ENCODE peak calls at places on chromosomes 7 and 10, in four cellular contexts. Y is stimulated activated naive CD8-positive, alpha-beta T cell treated with anti-CD3 and anti-CD28 coated beads, Interleukin-15, Interleukin-2, amounts not matched to agents 100 U/mL and 50 U/mL, for 24 hours; E is EL; V is NCI-H345. R is an unnamed sample.

GRCh38 chr10:46234026-46234425 is 52.8 kb upstream of the ANTXRL start:
- DNase-seq in Y (no peak), E (no peak), V (no peak), R (peak)

GRCh38 chr10:103481974-103482531 is 3.0 kb upstream of the CALHM3 start:
- DNase-seq in E (peak), V (peak), Y (no peak), R (no peak)

GRCh38 chr7:47225387-47226170 is 356.3 kb downstream of the TNS3 start:
- DNase-seq in V (no peak), E (no peak), Y (no peak), R (no peak)

GRCh38 chr7:128404826-128405344 is 4.9 kb downstream of the IMPDH1 start:
- DNase-seq in Y (peak), E (peak), V (no peak), R (no peak)

GRCh38 chr10:72574636-72575035 is 51.2 kb downstream of the MICU1 start:
- DNase-seq in E (no peak), Y (no peak), V (no peak), R (no peak)

GRCh38 chr7:44183386-44183785 is 5.9 kb downstream of the GCK start:
- DNase-seq in V (no peak), Y (no peak), E (no peak), R (no peak)

GRCh38 chr7:5704534-5704922 is 76.9 kb downstream of the RNF216 start:
- DNase-seq in Y (peak), V (peak), E (peak), R (peak)

GRCh38 chr7:74225400-74225799 is 15.6 kb downstream of the LAT2 start:
- DNase-seq in Y (no peak), E (no peak), V (no peak), R (no peak)

GRCh38 chr7:96388166-96388565 is 66.3 kb upstream of the SLC25A13 start:
- DNase-seq in Y (no peak), E (peak), V (no peak), R (no peak)

GRCh38 chr10:77320852-77321496 is 316.6 kb downstream of the KCNMA1 start:
- DNase-seq in E (peak), Y (no peak), V (no peak), R (no peak)

GRCh38 chr7:30988346-30989005 is 24.7 kb downstream of the GHRHR start:
- DNase-seq in V (no peak), Y (no peak), E (no peak), R (no peak)

R was measured in progenitor cell of endocrine pancreas.